ENCODE peak calls at places on chromosomes 16 and 17, in six cellular contexts. One of them, this sample, is unnamed.

GRCh38 chr16:55389426-55390073 is 65.5 kb downstream of the IRX6 start:
- DNase-seq in AG08395: no peak
- DNase-seq in T-helper 1 cell: no peak
- DNase-seq in MM.1S: no peak
- DNase-seq in memory B cell: no peak
- DNase-seq in amniotic stem cell: no peak
- DNase-seq in this sample: no peak

GRCh38 chr17:47221154-47221553 is 12.0 kb downstream of the MYL4 start:
- DNase-seq in AG08395: no peak
- DNase-seq in T-helper 1 cell: no peak
- DNase-seq in MM.1S: no peak
- DNase-seq in memory B cell: no peak
- DNase-seq in amniotic stem cell: no peak
- DNase-seq in this sample: no peak

GRCh38 chr17:73757324-73757942 is 113.2 kb upstream of the SDK2 start:
- DNase-seq in AG08395: no peak
- DNase-seq in T-helper 1 cell: no peak
- DNase-seq in MM.1S: no peak
- DNase-seq in memory B cell: no peak
- DNase-seq in amniotic stem cell: no peak
- DNase-seq in this sample: no peak

GRCh38 chr16:71555230-71555891 is 21.5 kb downstream of the TAT start:
- DNase-seq in AG08395: no peak
- DNase-seq in T-helper 1 cell: no peak
- DNase-seq in MM.1S: no peak
- DNase-seq in memory B cell: no peak
- DNase-seq in amniotic stem cell: no peak
- DNase-seq in this sample: no peak

GRCh38 chr17:68290955-68291835 is at the start of the genes ARSG and SLC16A6:
- DNase-seq in AG08395: peak
- DNase-seq in T-helper 1 cell: peak
- DNase-seq in MM.1S: peak
- DNase-seq in memory B cell: peak
- DNase-seq in amniotic stem cell: no peak
- DNase-seq in this sample: peak

GRCh38 chr17:43043306-43043705 is 18.3 kb downstream of the RND2 start:
- DNase-seq in AG08395: peak
- DNase-seq in T-helper 1 cell: no peak
- DNase-seq in MM.1S: no peak
- DNase-seq in memory B cell: no peak
- DNase-seq in amniotic stem cell: no peak
- DNase-seq in this sample: no peak

GRCh38 chr16:25027781-25028180 is 12.6 kb upstream of the ARHGAP17 start:
- DNase-seq in AG08395: no peak
- DNase-seq in T-helper 1 cell: no peak
- DNase-seq in MM.1S: no peak
- DNase-seq in memory B cell: no peak
- DNase-seq in amniotic stem cell: no peak
- DNase-seq in this sample: no peak

GRCh38 chr17:77382356-77382911 is 241.7 kb downstream of the SEC14L1 start:
- DNase-seq in AG08395: no peak
- DNase-seq in T-helper 1 cell: no peak
- DNase-seq in MM.1S: no peak
- DNase-seq in memory B cell: no peak
- DNase-seq in amniotic stem cell: no peak
- DNase-seq in this sample: no peak

GRCh38 chr16:76816475-76816874 is 374.5 kb upstream of the MON1B start:
- DNase-seq in AG08395: no peak
- DNase-seq in T-helper 1 cell: no peak
- DNase-seq in MM.1S: no peak
- DNase-seq in memory B cell: no peak
- DNase-seq in amniotic stem cell: no peak
- DNase-seq in this sample: no peak

GRCh38 chr17:3398310-3398709 is at the start of gene OR1E1:
- DNase-seq in AG08395: no peak
- DNase-seq in T-helper 1 cell: no peak
- DNase-seq in MM.1S: no peak
- DNase-seq in memory B cell: no peak
- DNase-seq in amniotic stem cell: no peak
- DNase-seq in this sample: no peak

GRCh38 chr17:82944990-82945389 is 105.2 kb upstream of the ZNF750 start:
- DNase-seq in AG08395: no peak
- DNase-seq in T-helper 1 cell: no peak
- DNase-seq in MM.1S: no peak
- DNase-seq in memory B cell: no peak
- DNase-seq in amniotic stem cell: no peak
- DNase-seq in this sample: no peak

GRCh38 chr16:28975158-28975603 is 603 bp downstream of the SPNS1 start:
- DNase-seq in AG08395: peak
- DNase-seq in T-helper 1 cell: no peak
- DNase-seq in MM.1S: no peak
- DNase-seq in memory B cell: no peak
- DNase-seq in amniotic stem cell: no peak
- DNase-seq in this sample: peak

GRCh38 chr16:21101631-21102420 is 48.8 kb downstream of the DNAH3 start:
- DNase-seq in AG08395: peak
- DNase-seq in T-helper 1 cell: no peak
- DNase-seq in MM.1S: no peak
- DNase-seq in memory B cell: no peak
- DNase-seq in amniotic stem cell: no peak
- DNase-seq in this sample: peak

GRCh38 chr16:85123891-85124635 is 11.8 kb upstream of the CIBAR2 start:
- DNase-seq in AG08395: peak
- DNase-seq in T-helper 1 cell: no peak
- DNase-seq in MM.1S: no peak
- DNase-seq in memory B cell: no peak
- DNase-seq in amniotic stem cell: peak
- DNase-seq in this sample: peak

GRCh38 chr16:1579214-1579613 is 32.7 kb downstream of the IFT140 start:
- DNase-seq in AG08395: no peak
- DNase-seq in T-helper 1 cell: no peak
- DNase-seq in MM.1S: no peak
- DNase-seq in memory B cell: no peak
- DNase-seq in amniotic stem cell: no peak
- DNase-seq in this sample: no peak

GRCh38 chr17:19533718-19534561 is at the start of gene SLC47A1:
- DNase-seq in AG08395: peak
- DNase-seq in T-helper 1 cell: no peak
- DNase-seq in MM.1S: peak
- DNase-seq in memory B cell: peak
- DNase-seq in amniotic stem cell: no peak
- DNase-seq in this sample: peak

GRCh38 chr16:2531696-2532493 is 687 bp upstream of the CEMP1 start:
- DNase-seq in AG08395: peak
- DNase-seq in T-helper 1 cell: peak
- DNase-seq in MM.1S: peak
- DNase-seq in memory B cell: peak
- DNase-seq in amniotic stem cell: peak
- DNase-seq in this sample: peak

GRCh38 chr16:11994187-11995119 is 17.9 kb downstream of the SNX29 start:
- DNase-seq in AG08395: peak
- DNase-seq in T-helper 1 cell: no peak
- DNase-seq in MM.1S: no peak
- DNase-seq in memory B cell: no peak
- DNase-seq in amniotic stem cell: no peak
- DNase-seq in this sample: peak

GRCh38 chr17:82826956-82827355 is 12.9 kb downstream of the ZNF750 start:
- DNase-seq in AG08395: no peak
- DNase-seq in T-helper 1 cell: no peak
- DNase-seq in MM.1S: no peak
- DNase-seq in memory B cell: no peak
- DNase-seq in amniotic stem cell: no peak
- DNase-seq in this sample: no peak